ENCODE peak calls at places on chromosome 21, in five cellular contexts. A, Z, C, P and S are unnamed samples.

GRCh38 chr21:31363720-31364119 is 19.7 kb upstream of the TIAM1 start:
- DNase-seq in C (no peak), P (no peak), A (no peak), Z (no peak), S (no peak)

GRCh38 chr21:28339403-28339802 is 653.3 kb downstream of the LTN1 start:
- DNase-seq in Z (no peak), A (no peak), C (no peak), P (no peak), S (no peak)

GRCh38 chr21:38388684-38389676 is 109.3 kb downstream of the ERG start:
- DNase-seq in P (no peak), A (no peak), Z (no peak), C (no peak), S (no peak)

GRCh38 chr21:25297117-25297516 is 310.2 kb downstream of the MRPL39 start:
- DNase-seq in A (no peak), C (no peak), P (no peak), Z (no peak), S (no peak)

GRCh38 chr21:45479691-45480675 is 62.3 kb downstream of the SLC19A1 start:
- DNase-seq in Z (no peak), C (no peak), P (no peak), A (no peak), S (no peak)

GRCh38 chr21:16070207-16070651 is 340.4 kb downstream of the USP25 start:
- DNase-seq in C (no peak), A (no peak), P (no peak), Z (no peak), S (no peak)

GRCh38 chr21:46606427-46606813 is 1.5 kb upstream of the S100B start:
- DNase-seq in Z (no peak), A (no peak), C (no peak), P (no peak), S (no peak)

GRCh38 chr21:16588433-16588860 is 858.7 kb downstream of the USP25 start:
- DNase-seq in C (peak; percentile 84), Z (peak; percentile 32), P (peak; percentile 73), A (peak; percentile 59), S (no peak)

GRCh38 chr21:45384656-45385548 is 20.1 kb upstream of the COL18A1 start:
- DNase-seq in Z (no peak), C (no peak), P (no peak), A (no peak), S (no peak)

GRCh38 chr21:31253684-31254083 is 90.4 kb downstream of the TIAM1 start:
- DNase-seq in Z (no peak), A (no peak), C (no peak), P (no peak), S (no peak)

GRCh38 chr21:20739421-20739820 is 258.8 kb upstream of the NCAM2 start:
- DNase-seq in Z (no peak), C (no peak), P (no peak), A (peak; percentile 43), S (no peak)

GRCh38 chr21:46469275-46469674 is 10.6 kb downstream of the DIP2A start:
- DNase-seq in C (no peak), P (no peak), Z (no peak), A (no peak), S (no peak)

GRCh38 chr21:28745131-28746055 is 247.3 kb downstream of the LTN1 start:
- DNase-seq in P (peak; percentile 86), Z (peak; percentile 58), A (peak; percentile 74), C (peak; percentile 94), S (peak; percentile 44)

GRCh38 chr21:39660596-39660995 is 47.9 kb downstream of the B3GALT5 start:
- DNase-seq in P (peak; percentile 91), A (no peak), C (peak; percentile 83), Z (no peak), S (no peak)

GRCh38 chr21:33968082-33968997 is 52.7 kb upstream of the ATP5PO start:
- DNase-seq in P (peak; percentile 80), A (no peak), Z (no peak), C (peak; percentile 64), S (peak; percentile 59)

GRCh38 chr21:31198575-31198974 is 145.5 kb downstream of the TIAM1 start:
- DNase-seq in P (peak; percentile 65), A (no peak), Z (peak; percentile 37), C (peak; percentile 62), S (no peak)

GRCh38 chr21:38800924-38801744 is 4.6 kb upstream of the ETS2 start:
- DNase-seq in Z (no peak), C (no peak), A (no peak), P (no peak), S (no peak)

GRCh38 chr21:26394341-26394740 is 178.7 kb downstream of the CYYR1 start:
- DNase-seq in C (no peak), Z (no peak), A (no peak), P (no peak), S (no peak)
- H2AFZ ChIP-seq in C (no peak overlapping the region), Z (no peak overlapping the region), A (no peak overlapping the region), P (no peak overlapping the region), S (peak overlapping the region; percentile 65)

GRCh38 chr21:41777934-41778815 is 11.3 kb upstream of the RIPK4 start:
- DNase-seq in Z (peak; percentile 82), C (peak; percentile 69), A (peak; percentile 95), P (peak; percentile 75), S (peak; percentile 97)
- H2BK120ac ChIP-seq in Z (no peak overlapping the region), C (no peak overlapping the region), A (no peak overlapping the region), P (no peak overlapping the region), S (no peak overlapping the region)

DNA sequence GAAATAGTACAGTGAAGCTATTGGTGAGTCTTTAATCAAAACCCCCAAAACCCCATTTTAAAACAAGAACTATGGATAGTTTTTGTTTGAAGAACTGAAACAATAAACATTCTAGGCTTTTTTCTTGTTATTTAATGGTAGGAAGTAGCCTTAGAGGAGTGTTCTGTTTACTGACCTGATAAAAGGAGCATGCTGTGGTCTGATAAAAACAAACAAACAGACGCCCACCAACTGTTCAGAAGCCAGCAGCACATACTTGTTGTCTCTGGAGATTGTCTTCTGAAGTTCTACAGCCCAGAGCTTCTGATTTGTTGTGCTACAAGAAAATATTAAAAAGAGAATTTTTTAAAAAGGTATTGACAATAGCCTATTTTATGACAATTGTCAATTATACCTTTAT is 54.1 kb upstream of the CFAP298 start:
- DNase-seq in P (peak; percentile 5), Z (no peak), A (no peak), C (no peak), S (no peak)
- H2AFZ ChIP-seq in P (no peak overlapping the region), Z (no peak overlapping the region), A (no peak overlapping the region), C (no peak overlapping the region), S (no peak overlapping the region)

DNA sequence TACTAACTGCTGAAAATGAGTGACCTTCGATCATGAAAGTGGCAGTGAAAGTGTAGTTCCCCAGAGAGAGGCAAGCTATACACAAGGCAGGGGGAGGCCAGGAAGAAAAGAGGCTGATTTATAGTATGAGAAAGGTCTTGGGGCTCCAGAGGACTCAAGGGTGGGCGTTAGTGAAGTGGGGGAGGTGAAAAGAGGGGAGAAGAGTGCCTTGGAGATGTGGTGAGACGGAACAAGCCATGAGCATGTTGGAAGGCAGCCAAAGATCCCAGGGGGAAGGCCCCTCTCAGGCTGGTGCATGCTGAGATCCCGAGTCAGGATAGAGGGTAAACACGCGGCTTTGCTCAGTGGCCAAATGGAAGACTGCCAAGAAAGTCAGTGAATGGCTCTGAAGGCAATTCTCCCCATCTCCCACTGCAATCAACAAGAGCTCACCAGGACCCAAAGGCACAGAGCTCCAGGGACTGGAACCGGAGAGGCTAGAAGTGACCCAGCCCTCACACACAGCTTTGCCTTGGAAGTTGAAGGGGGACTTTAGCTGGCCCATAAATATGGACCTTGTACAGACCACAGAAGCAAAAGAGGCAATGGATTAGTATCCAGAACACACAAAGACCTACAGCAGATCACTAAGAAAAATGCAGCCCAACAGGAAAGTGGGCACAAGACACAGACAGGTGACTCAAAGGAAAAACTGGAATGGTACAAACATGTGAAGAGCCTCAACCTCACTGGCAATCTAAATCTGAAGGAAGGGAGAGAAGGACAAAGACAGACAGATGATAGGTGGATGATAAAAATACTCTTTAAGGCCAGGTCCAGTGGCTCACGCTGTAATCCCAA is 49.6 kb downstream of the HSF2BP start:
- DNase-seq in C (peak; percentile 88), Z (no peak), P (peak; percentile 87), A (no peak), S (no peak)
- H2BK120ac ChIP-seq in C (peak overlapping the region; percentile 73), Z (no peak overlapping the region), P (peak overlapping the region; percentile 29), A (no peak overlapping the region), S (no peak overlapping the region)

GRCh38 chr21:36109868-36110267 is 25.0 kb upstream of the CBR3 start:
- DNase-seq in P (no peak), Z (no peak), C (no peak), A (no peak), S (no peak)

GRCh38 chr21:36103434-36103833 is 31.4 kb upstream of the CBR3 start:
- DNase-seq in Z (no peak), A (no peak), P (no peak), C (no peak), S (no peak)

GRCh38 chr21:36100971-36101641 is 31.3 kb downstream of the CBR1 start:
- DNase-seq in A (no peak), C (no peak), P (no peak), Z (no peak), S (no peak)

GRCh38 chr21:36105327-36105842 is 29.5 kb upstream of the CBR3 start:
- DNase-seq in P (no peak), A (no peak), Z (no peak), C (no peak), S (no peak)

GRCh38 chr21:36104306-36105300 is 30.3 kb upstream of the CBR3 start:
- DNase-seq in Z (peak; percentile 54), P (peak; percentile 22), A (peak; percentile 72), C (peak; percentile 26), S (peak; percentile 51)
- H2AFZ ChIP-seq in Z (no peak overlapping the region), P (no peak overlapping the region), A (peak overlapping the region; percentile 78), C (peak overlapping the region; percentile 46), S (peak overlapping the region; percentile 34)

DNA sequence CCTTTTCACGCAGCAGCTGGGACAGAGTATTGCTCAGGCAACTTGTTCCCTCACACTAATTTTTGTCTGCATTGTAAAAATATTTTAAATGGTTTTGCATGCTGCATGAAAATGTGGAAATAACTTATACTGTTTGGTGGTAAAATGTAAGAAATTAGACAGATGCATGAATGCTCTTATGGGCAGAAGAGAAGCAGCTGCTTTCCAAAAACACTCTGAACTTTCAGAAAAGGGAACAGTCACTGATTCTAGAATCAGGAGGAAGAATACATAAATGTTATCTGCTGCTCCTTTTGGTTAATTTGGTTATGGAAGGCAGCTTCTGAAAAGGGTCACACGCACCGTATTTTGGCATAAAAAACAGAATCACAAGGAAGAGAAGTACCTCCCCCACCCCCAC is 87.0 kb upstream of the RUNX1 start:
- DNase-seq in Z (no peak), A (no peak), C (no peak), P (no peak), S (no peak)
- H2BK120ac ChIP-seq in Z (no peak overlapping the region), A (no peak overlapping the region), C (peak overlapping the region; percentile 90), P (peak overlapping the region; percentile 65), S (no peak overlapping the region)